ENCODE peak calls at places on chromosomes 1 and 21, in four cellular contexts. A is substantia nigra, C is NCI-H446, J is frontal cortex. K is an unnamed sample.

GRCh38 chr21:46457801-46458314 is 833 bp upstream of the DIP2A start:
- DNase-seq in A (peak; percentile 70), C (peak; percentile 45), J (no peak), K (no peak)

GRCh38 chr1:161367684-161368398 is at the start of gene CFAP126:
- DNase-seq in A (peak; percentile 38), C (no peak), J (peak; percentile 81), K (peak; percentile 81)

GRCh38 chr1:101174722-101175121 is 62.1 kb upstream of the S1PR1 start:
- DNase-seq in A (no peak), C (no peak), J (no peak), K (no peak)

GRCh38 chr1:222283147-222283768 is 264.6 kb downstream of the HHIPL2 start:
- DNase-seq in A (no peak), C (no peak), J (no peak), K (no peak)

GRCh38 chr1:209710098-209710497 is 5.5 kb downstream of the HSD11B1 start:
- DNase-seq in A (no peak), C (no peak), J (no peak), K (no peak)

GRCh38 chr21:34695434-34695833 is 26.6 kb downstream of the CLIC6 start:
- DNase-seq in A (no peak), C (no peak), J (no peak), K (no peak)

GRCh38 chr1:10873189-10873588 is 76.7 kb upstream of the CASZ1 start:
- DNase-seq in A (no peak), C (no peak), J (no peak), K (peak; percentile 38)

GRCh38 chr1:8343464-8344001 is 25.6 kb downstream of the SLC45A1 start:
- DNase-seq in A (no peak), C (no peak), J (no peak), K (no peak)

GRCh38 chr21:31623664-31624063 is 35.8 kb upstream of the SOD1 start:
- DNase-seq in A (no peak), C (peak; percentile 32), J (no peak), K (no peak)

GRCh38 chr21:36145259-36145658 is 10.4 kb downstream of the CBR3 start:
- DNase-seq in A (no peak), C (no peak), J (no peak), K (no peak)

GRCh38 chr1:41408691-41409090 is 47.5 kb downstream of the FOXO6 start:
- DNase-seq in A (no peak), C (no peak), J (no peak), K (no peak)

GRCh38 chr1:225655509-225656258 is 2.8 kb upstream of the ENAH start:
- DNase-seq in A (peak; percentile 23), C (peak; percentile 89), J (no peak), K (no peak)

GRCh38 chr1:100883963-100884362 is 10.7 kb downstream of the EXTL2 start:
- DNase-seq in A (no peak), C (peak; percentile 32), J (no peak), K (no peak)

GRCh38 chr1:224245188-224245587 is 62.1 kb downstream of the DEGS1 start:
- DNase-seq in A (peak; percentile 10), C (no peak), J (no peak), K (no peak)

K was measured in iPS DF 19.7.